ENCODE peak calls at places on chromosomes 2 and 18, in seven cellular contexts. One of them, this sample, is unnamed.

GRCh38 chr2:187549193-187549592 is 5.0 kb downstream of the TFPI start:
- DNase-seq in substantia nigra: no peak
- DNase-seq in H54: no peak
- DNase-seq in lung: no peak
- DNase-seq in H1: no peak
- DNase-seq in tibial nerve: no peak
- DNase-seq in tibial artery: no peak
- DNase-seq in this sample: no peak

GRCh38 chr2:40653829-40654228 is 201.9 kb upstream of the SLC8A1 start:
- DNase-seq in substantia nigra: no peak
- DNase-seq in H54: peak; percentile 4
- DNase-seq in lung: no peak
- DNase-seq in H1: no peak
- DNase-seq in tibial nerve: no peak
- DNase-seq in tibial artery: no peak
- DNase-seq in this sample: no peak

GRCh38 chr18:63974991-63975390 is 5.1 kb downstream of the SERPINB8 start:
- DNase-seq in substantia nigra: no peak
- DNase-seq in H54: no peak
- DNase-seq in lung: no peak
- DNase-seq in H1: no peak
- DNase-seq in tibial nerve: no peak
- DNase-seq in tibial artery: no peak
- DNase-seq in this sample: no peak

GRCh38 chr2:67256892-67257291 is 140.2 kb upstream of the ETAA1 start:
- DNase-seq in substantia nigra: no peak
- DNase-seq in H54: no peak
- DNase-seq in lung: no peak
- DNase-seq in H1: no peak
- DNase-seq in tibial nerve: no peak
- DNase-seq in tibial artery: no peak
- DNase-seq in this sample: no peak

GRCh38 chr2:17413031-17413430 is 105.2 kb downstream of the RAD51AP2 start:
- DNase-seq in substantia nigra: no peak
- DNase-seq in H54: no peak
- DNase-seq in lung: no peak
- DNase-seq in H1: no peak
- DNase-seq in tibial nerve: no peak
- DNase-seq in tibial artery: no peak
- DNase-seq in this sample: no peak

GRCh38 chr2:186704897-186705296 is 11.0 kb downstream of the FAM171B start:
- DNase-seq in substantia nigra: no peak
- DNase-seq in H54: no peak
- DNase-seq in lung: no peak
- DNase-seq in H1: no peak
- DNase-seq in tibial nerve: no peak
- DNase-seq in tibial artery: no peak
- DNase-seq in this sample: no peak

GRCh38 chr2:216372761-216373291 is 543 bp upstream of the MARCHF4 start:
- DNase-seq in substantia nigra: no peak
- DNase-seq in H54: peak; percentile 40
- DNase-seq in lung: no peak
- DNase-seq in H1: no peak
- DNase-seq in tibial nerve: no peak
- DNase-seq in tibial artery: no peak
- DNase-seq in this sample: no peak

GRCh38 chr2:96853321-96853720 is 4.5 kb downstream of the ANKRD39 start:
- DNase-seq in substantia nigra: no peak
- DNase-seq in H54: no peak
- DNase-seq in lung: no peak
- DNase-seq in H1: no peak
- DNase-seq in tibial nerve: no peak
- DNase-seq in tibial artery: no peak
- DNase-seq in this sample: no peak

GRCh38 chr2:133817680-133818566 is 249.7 kb upstream of the NCKAP5 start:
- DNase-seq in substantia nigra: no peak
- DNase-seq in H54: peak; percentile 30
- DNase-seq in lung: no peak
- DNase-seq in H1: no peak
- DNase-seq in tibial nerve: no peak
- DNase-seq in tibial artery: no peak
- DNase-seq in this sample: no peak

GRCh38 chr18:24227976-24228660 is 89.3 kb downstream of the CABYR start:
- DNase-seq in substantia nigra: no peak
- DNase-seq in H54: peak; percentile 13
- DNase-seq in lung: no peak
- DNase-seq in H1: no peak
- DNase-seq in tibial nerve: no peak
- DNase-seq in tibial artery: no peak
- DNase-seq in this sample: no peak